ENCODE peak calls at places on chromosomes 6 and 20, in seven cellular contexts. Z, W, L, U, V, K and R are unnamed samples.

GRCh38 chr20:36992802-36993334 is 41.4 kb upstream of the SAMHD1 start:
- DNase-seq in Z (no peak), W (no peak), L (no peak), U (no peak), V (no peak), K (no peak), R (no peak)

GRCh38 chr20:39206899-39207564 is 244.9 kb downstream of the DHX35 start:
- DNase-seq in Z (no peak), W (peak), L (no peak), U (no peak), V (peak), K (no peak), R (no peak)

GRCh38 chr6:156190270-156190669 is 586.9 kb upstream of the ARID1B start:
- DNase-seq in Z (no peak), W (no peak), L (no peak), U (no peak), V (no peak), K (no peak), R (no peak)

GRCh38 chr6:158044525-158044888 is 62.8 kb downstream of the SYNJ2 start:
- DNase-seq in Z (no peak), W (no peak), L (no peak), U (no peak), V (no peak), K (no peak), R (no peak)

GRCh38 chr6:45209762-45210161 is 118.4 kb upstream of the RUNX2 start:
- DNase-seq in Z (no peak), W (no peak), L (no peak), U (no peak), V (no peak), K (no peak), R (peak)

GRCh38 chr6:87745966-87746721 is 44.1 kb upstream of the AKIRIN2 start:
- DNase-seq in Z (no peak), W (no peak), L (no peak), U (no peak), V (peak), K (no peak), R (no peak)

GRCh38 chr6:119620846-119621570 is 271.4 kb upstream of the MAN1A1 start:
- DNase-seq in Z (no peak), W (no peak), L (peak), U (peak), V (peak), K (no peak), R (peak)

GRCh38 chr6:41598670-41599014 is 39.6 kb upstream of the MDFI start:
- DNase-seq in Z (no peak), W (no peak), L (no peak), U (no peak), V (no peak), K (no peak), R (no peak)

GRCh38 chr6:84026721-84027164 is 6.8 kb upstream of the MRAP2 start:
- DNase-seq in Z (no peak), W (no peak), L (no peak), U (no peak), V (no peak), K (peak), R (no peak)

GRCh38 chr20:42957014-42957694 is 232.6 kb downstream of the PTPRT start:
- DNase-seq in Z (no peak), W (no peak), L (no peak), U (no peak), V (no peak), K (no peak), R (no peak)

GRCh38 chr20:35743693-35744491 is 1.8 kb upstream of the RBM39 start:
- DNase-seq in Z (no peak), W (no peak), L (no peak), U (no peak), V (no peak), K (no peak), R (no peak)

GRCh38 chr6:35624341-35625070 is 64.2 kb downstream of the FKBP5 start:
- DNase-seq in Z (no peak), W (no peak), L (no peak), U (peak), V (no peak), K (no peak), R (peak)

GRCh38 chr20:37669062-37669772 is 24.6 kb upstream of the CTNNBL1 start:
- DNase-seq in Z (no peak), W (no peak), L (peak), U (no peak), V (no peak), K (no peak), R (peak)

GRCh38 chr6:10268661-10269060 is 146.2 kb downstream of the TFAP2A start:
- DNase-seq in Z (no peak), W (no peak), L (peak), U (no peak), V (no peak), K (no peak), R (no peak)

GRCh38 chr20:47872341-47872740 is 87.1 kb upstream of the SULF2 start:
- DNase-seq in Z (no peak), W (no peak), L (peak), U (no peak), V (no peak), K (no peak), R (no peak)

GRCh38 chr6:125759184-125759902 is 9.9 kb downstream of the HEY2 start:
- DNase-seq in Z (no peak), W (no peak), L (no peak), U (no peak), V (no peak), K (no peak), R (no peak)

GRCh38 chr6:86031713-86032112 is 389.0 kb upstream of the SYNCRIP start:
- DNase-seq in Z (no peak), W (peak), L (no peak), U (no peak), V (no peak), K (no peak), R (no peak)

GRCh38 chr6:107435798-107436197 is 23.6 kb downstream of the PDSS2 start:
- DNase-seq in Z (no peak), W (no peak), L (no peak), U (no peak), V (peak), K (no peak), R (peak)

GRCh38 chr20:50333856-50334255 is 143.2 kb downstream of the CEBPB start:
- DNase-seq in Z (no peak), W (peak), L (peak), U (no peak), V (peak), K (no peak), R (peak)

GRCh38 chr6:38460216-38460615 is 179.5 kb downstream of the BTBD9 start:
- DNase-seq in Z (no peak), W (no peak), L (peak), U (no peak), V (peak), K (no peak), R (peak)

GRCh38 chr6:154408906-154409500 is 52.4 kb upstream of the IPCEF1 start:
- DNase-seq in Z (no peak), W (no peak), L (peak), U (peak), V (peak), K (no peak), R (peak)